ENCODE peak calls at places on chromosomes 11 and 22, in eight cellular contexts. E, M, A, Q, L, U, T and X are unnamed samples.

GRCh38 chr11:121341609-121342008 is 49.0 kb downstream of the SC5D start:
- DNase-seq in M (no peak), A (no peak), T (no peak), Q (no peak), U (no peak), L (no peak), E (no peak), X (no peak)

GRCh38 chr11:13993096-13993760 is 30.7 kb downstream of the SPON1 start:
- DNase-seq in A (no peak), T (no peak), Q (no peak), L (no peak), M (no peak), U (no peak), E (no peak), X (no peak)

GRCh38 chr11:46326813-46327416 is 20.3 kb upstream of the DGKZ start:
- DNase-seq in A (no peak), Q (no peak), T (no peak), M (no peak), L (no peak), U (no peak), E (no peak), X (no peak)

GRCh38 chr11:69605737-69606526 is 35.0 kb upstream of the CCND1 start:
- DNase-seq in U (no peak), M (no peak), L (no peak), A (no peak), E (no peak), T (no peak), Q (no peak), X (no peak)

GRCh38 chr11:20025331-20025840 is 134.9 kb downstream of the DBX1 start:
- DNase-seq in A (no peak), E (no peak), T (no peak), M (no peak), L (no peak), U (no peak), Q (no peak), X (no peak)

GRCh38 chr11:6817668-6818067 is 18.2 kb upstream of the OR6A2 start:
- DNase-seq in T (no peak), Q (no peak), E (peak), L (no peak), U (no peak), A (no peak), M (no peak), X (no peak)

GRCh38 chr11:94792453-94792852 is 24.3 kb downstream of the AMOTL1 start:
- DNase-seq in Q (no peak), A (no peak), E (no peak), L (no peak), U (no peak), M (no peak), T (no peak), X (no peak)

GRCh38 chr11:44269369-44270351 is 40.3 kb downstream of the ALX4 start:
- DNase-seq in M (no peak), L (no peak), Q (no peak), A (no peak), E (no peak), T (no peak), U (no peak), X (no peak)

GRCh38 chr11:104957280-104957679 is 11.1 kb downstream of the CASP4 start:
- DNase-seq in L (no peak), U (no peak), Q (no peak), E (no peak), M (no peak), T (no peak), A (no peak), X (no peak)

GRCh38 chr11:8102296-8102915 is 21.4 kb downstream of the TUB start:
- DNase-seq in L (no peak), Q (no peak), A (no peak), E (no peak), M (no peak), T (no peak), U (peak), X (no peak)

GRCh38 chr11:58027341-58027740 is 3.4 kb upstream of the OR6Q1 start:
- DNase-seq in M (no peak), Q (no peak), E (no peak), A (no peak), T (no peak), U (no peak), L (no peak), X (no peak)

GRCh38 chr22:36211237-36211881 is 9.8 kb upstream of the APOL4 start:
- DNase-seq in E (no peak), U (no peak), M (no peak), T (no peak), A (no peak), L (no peak), Q (no peak), X (no peak)

GRCh38 chr11:74970852-74971395 is 17.8 kb upstream of the NEU3 start:
- DNase-seq in L (no peak), U (no peak), M (no peak), Q (no peak), T (no peak), A (no peak), E (no peak), X (no peak)

GRCh38 chr11:33668468-33668825 is 32.2 kb downstream of the C11orf91 start:
- DNase-seq in T (no peak), E (no peak), A (no peak), L (no peak), U (no peak), Q (no peak), M (no peak), X (no peak)

GRCh38 chr11:26522912-26523610 is 49.0 kb downstream of the MUC15 start:
- DNase-seq in T (no peak), U (no peak), Q (no peak), L (no peak), A (no peak), E (peak), M (no peak), X (no peak)

GRCh38 chr11:57514538-57515331 is 767 bp downstream of the SLC43A1 start:
- DNase-seq in T (peak), L (peak), E (no peak), U (peak), M (peak), Q (peak), A (peak), X (peak)

GRCh38 chr11:67029146-67029545 is 6.2 kb downstream of the SYT12 start:
- DNase-seq in U (no peak), L (no peak), A (no peak), E (no peak), M (no peak), Q (no peak), T (no peak), X (no peak)

GRCh38 chr22:29205598-29206371 is at the start of gene EMID1:
- DNase-seq in U (no peak), T (peak), L (no peak), E (peak), M (peak), A (peak), Q (peak), X (no peak)

GRCh38 chr11:107653077-107653476 is 58.8 kb downstream of the SLN start:
- DNase-seq in U (no peak), M (no peak), Q (no peak), E (no peak), A (no peak), T (no peak), L (no peak), X (no peak)

GRCh38 chr11:115155978-115156377 is 348.2 kb downstream of the CADM1 start:
- DNase-seq in A (no peak), E (no peak), L (no peak), T (no peak), M (no peak), U (no peak), Q (no peak), X (no peak)

GRCh38 chr11:117197516-117198456 is 1.4 kb upstream of the TAGLN start:
- DNase-seq in L (peak), M (no peak), E (peak), Q (no peak), A (no peak), T (peak), U (peak), X (no peak)

GRCh38 chr11:114058026-114058706 is 1.3 kb upstream of the ZBTB16 start:
- DNase-seq in Q (no peak), U (no peak), M (no peak), A (peak), E (no peak), L (peak), T (peak), X (no peak)

GRCh38 chr11:114291847-114292680 is 4.1 kb upstream of the NNMT start:
- DNase-seq in E (no peak), T (no peak), L (no peak), U (no peak), Q (no peak), A (no peak), M (no peak), X (no peak)

GRCh38 chr22:43537019-43537585 is 125.3 kb downstream of the MPPED1 start:
- DNase-seq in A (no peak), E (peak), M (no peak), T (no peak), Q (no peak), L (peak), U (no peak), X (no peak)